ENCODE peak calls at places on chromosomes 2 and 18, in eight cellular contexts. One of them, this sample, is unnamed.

GRCh38 chr2:182754231-182754630 is 38.2 kb downstream of the DNAJC10 start:
- DNase-seq in GM10248: no peak
- DNase-seq in neural crest cell: no peak
- DNase-seq in PC-3: no peak
- DNase-seq in spleen: no peak
- DNase-seq in brain microvascular endothelial cell: no peak
- DNase-seq in right atrium auricular region: no peak
- DNase-seq in foreskin fibroblast: no peak
- DNase-seq in this sample: no peak

GRCh38 chr2:199798881-199799580 is 52.0 kb downstream of the FTCDNL1 start:
- DNase-seq in GM10248: no peak
- DNase-seq in neural crest cell: no peak
- DNase-seq in PC-3: no peak
- DNase-seq in spleen: no peak
- DNase-seq in brain microvascular endothelial cell: no peak
- DNase-seq in right atrium auricular region: no peak
- DNase-seq in foreskin fibroblast: no peak
- DNase-seq in this sample: peak; percentile 31

GRCh38 chr2:239144713-239144999 is 256.2 kb downstream of the HDAC4 start:
- DNase-seq in GM10248: no peak
- DNase-seq in neural crest cell: no peak
- DNase-seq in PC-3: no peak
- DNase-seq in spleen: no peak
- DNase-seq in brain microvascular endothelial cell: no peak
- DNase-seq in right atrium auricular region: no peak
- DNase-seq in foreskin fibroblast: no peak
- DNase-seq in this sample: no peak

GRCh38 chr2:28676153-28676835 is 75.3 kb upstream of the PPP1CB start:
- DNase-seq in GM10248: no peak
- DNase-seq in neural crest cell: no peak
- DNase-seq in PC-3: no peak
- DNase-seq in spleen: no peak
- DNase-seq in brain microvascular endothelial cell: no peak
- DNase-seq in right atrium auricular region: no peak
- DNase-seq in foreskin fibroblast: no peak
- DNase-seq in this sample: no peak

GRCh38 chr18:31099490-31100230 is 2.6 kb downstream of the DSC2 start:
- DNase-seq in GM10248: no peak
- DNase-seq in neural crest cell: no peak
- DNase-seq in PC-3: peak; percentile 64
- DNase-seq in spleen: no peak
- DNase-seq in brain microvascular endothelial cell: no peak
- DNase-seq in right atrium auricular region: no peak
- DNase-seq in foreskin fibroblast: no peak
- DNase-seq in this sample: no peak

GRCh38 chr2:1488851-1489250 is 75.6 kb downstream of the TPO start:
- DNase-seq in GM10248: no peak
- DNase-seq in neural crest cell: no peak
- DNase-seq in PC-3: no peak
- DNase-seq in spleen: peak; percentile 43
- DNase-seq in brain microvascular endothelial cell: no peak
- DNase-seq in right atrium auricular region: peak; percentile 26
- DNase-seq in foreskin fibroblast: no peak
- DNase-seq in this sample: no peak

GRCh38 chr2:218875692-218876246 is 4.9 kb upstream of the WNT10A start:
- DNase-seq in GM10248: no peak
- DNase-seq in neural crest cell: no peak
- DNase-seq in PC-3: no peak
- DNase-seq in spleen: no peak
- DNase-seq in brain microvascular endothelial cell: no peak
- DNase-seq in right atrium auricular region: no peak
- DNase-seq in foreskin fibroblast: no peak
- DNase-seq in this sample: no peak

GRCh38 chr2:62624855-62625254 is 80.7 kb upstream of the EHBP1 start:
- DNase-seq in GM10248: no peak
- DNase-seq in neural crest cell: no peak
- DNase-seq in PC-3: no peak
- DNase-seq in spleen: no peak
- DNase-seq in brain microvascular endothelial cell: no peak
- DNase-seq in right atrium auricular region: no peak
- DNase-seq in foreskin fibroblast: no peak
- DNase-seq in this sample: no peak

GRCh38 chr18:32661486-32662299 is 111.1 kb downstream of the KLHL14 start:
- DNase-seq in GM10248: no peak
- DNase-seq in neural crest cell: no peak
- DNase-seq in PC-3: peak; percentile 51
- DNase-seq in spleen: no peak
- DNase-seq in brain microvascular endothelial cell: peak; percentile 1
- DNase-seq in right atrium auricular region: no peak
- DNase-seq in foreskin fibroblast: no peak
- DNase-seq in this sample: no peak

GRCh38 chr2:102116675-102117471 is 25.7 kb upstream of the IL1R1 start:
- DNase-seq in GM10248: no peak
- DNase-seq in neural crest cell: no peak
- DNase-seq in PC-3: no peak
- DNase-seq in spleen: no peak
- DNase-seq in brain microvascular endothelial cell: no peak
- DNase-seq in right atrium auricular region: no peak
- DNase-seq in foreskin fibroblast: no peak
- DNase-seq in this sample: peak; percentile 78

GRCh38 chr18:63320690-63321265 is 1.2 kb upstream of the BCL2 start:
- DNase-seq in GM10248: peak; percentile 58
- DNase-seq in neural crest cell: peak; percentile 18
- DNase-seq in PC-3: peak; percentile 40
- DNase-seq in spleen: peak; percentile 91
- DNase-seq in brain microvascular endothelial cell: no peak
- DNase-seq in right atrium auricular region: no peak
- DNase-seq in foreskin fibroblast: no peak
- DNase-seq in this sample: peak; percentile 41

GRCh38 chr2:122739732-122740593 is 984.5 kb downstream of the TSN start:
- DNase-seq in GM10248: peak; percentile 13
- DNase-seq in neural crest cell: no peak
- DNase-seq in PC-3: no peak
- DNase-seq in spleen: no peak
- DNase-seq in brain microvascular endothelial cell: no peak
- DNase-seq in right atrium auricular region: no peak
- DNase-seq in foreskin fibroblast: no peak
- DNase-seq in this sample: no peak

GRCh38 chr2:127007652-127008051 is 99.3 kb downstream of the BIN1 start:
- DNase-seq in GM10248: no peak
- DNase-seq in neural crest cell: no peak
- DNase-seq in PC-3: peak; percentile 75
- DNase-seq in spleen: no peak
- DNase-seq in brain microvascular endothelial cell: peak; percentile 40
- DNase-seq in right atrium auricular region: no peak
- DNase-seq in foreskin fibroblast: peak; percentile 67
- DNase-seq in this sample: peak; percentile 74

GRCh38 chr18:3594760-3595241 is 144.8 kb downstream of the TGIF1 start:
- DNase-seq in GM10248: no peak
- DNase-seq in neural crest cell: no peak
- DNase-seq in PC-3: peak; percentile 35
- DNase-seq in spleen: no peak
- DNase-seq in brain microvascular endothelial cell: peak; percentile 30
- DNase-seq in right atrium auricular region: no peak
- DNase-seq in foreskin fibroblast: peak; percentile 53
- DNase-seq in this sample: peak; percentile 81

DNA sequence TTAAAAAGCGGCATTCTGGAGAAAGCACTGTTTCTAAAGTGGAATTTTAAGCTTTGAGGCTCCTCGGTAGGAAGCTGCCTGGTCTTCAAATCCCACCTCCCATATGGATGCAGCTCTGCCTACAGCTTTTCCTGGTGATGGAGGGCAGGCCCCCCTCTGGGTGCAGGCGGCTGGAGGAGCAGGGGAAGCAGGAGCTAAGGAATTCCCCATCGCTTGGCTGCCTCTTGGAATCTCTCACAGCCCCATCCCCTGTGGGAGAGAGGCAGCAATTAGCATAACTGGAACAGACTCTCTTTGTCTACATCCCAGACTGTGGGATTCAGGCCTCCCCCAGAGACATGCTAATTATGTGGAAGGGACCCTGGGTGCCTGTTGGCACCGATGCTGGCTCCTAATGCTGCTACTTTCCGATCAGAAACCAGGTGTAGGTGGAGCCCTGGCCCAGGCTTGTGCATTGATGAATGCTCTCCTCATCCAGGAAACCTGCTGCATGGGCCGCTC is 51.3 kb downstream of the LIPG start:
- DNase-seq in GM10248: no peak
- DNase-seq in neural crest cell: no peak
- DNase-seq in PC-3: no peak
- DNase-seq in spleen: no peak
- DNase-seq in brain microvascular endothelial cell: no peak
- DNase-seq in right atrium auricular region: no peak
- DNase-seq in foreskin fibroblast: no peak
- DNase-seq in this sample: no peak
- TF ChIP-seq CTCF in GM10248: no peak
- TF ChIP-seq CTCF in neural crest cell: no peak
- TF ChIP-seq CTCF in PC-3: no peak
- TF ChIP-seq CTCF in spleen: no peak
- TF ChIP-seq CTCF in brain microvascular endothelial cell: no peak
- TF ChIP-seq CTCF in right atrium auricular region: no peak
- TF ChIP-seq CTCF in foreskin fibroblast: no peak
- TF ChIP-seq CTCF in this sample: no peak

GRCh38 chr2:171436307-171436706 is 2.3 kb downstream of the DCAF17 start:
- DNase-seq in GM10248: no peak
- DNase-seq in neural crest cell: no peak
- DNase-seq in PC-3: peak; percentile 83
- DNase-seq in spleen: no peak
- DNase-seq in brain microvascular endothelial cell: peak; percentile 92
- DNase-seq in right atrium auricular region: no peak
- DNase-seq in foreskin fibroblast: peak; percentile 84
- DNase-seq in this sample: peak; percentile 77

GRCh38 chr2:171434671-171434980 is 600 bp downstream of the DCAF17 start:
- DNase-seq in GM10248: no peak
- DNase-seq in neural crest cell: no peak
- DNase-seq in PC-3: no peak
- DNase-seq in spleen: no peak
- DNase-seq in brain microvascular endothelial cell: no peak
- DNase-seq in right atrium auricular region: no peak
- DNase-seq in foreskin fibroblast: no peak
- DNase-seq in this sample: peak; percentile 59

GRCh38 chr2:171432206-171432968 is 1.4 kb downstream of the METTL8 start:
- DNase-seq in GM10248: no peak
- DNase-seq in neural crest cell: no peak
- DNase-seq in PC-3: no peak
- DNase-seq in spleen: no peak
- DNase-seq in brain microvascular endothelial cell: no peak
- DNase-seq in right atrium auricular region: no peak
- DNase-seq in foreskin fibroblast: peak; percentile 7
- DNase-seq in this sample: no peak

GRCh38 chr2:171432969-171433762 is 624 bp downstream of the METTL8 start:
- DNase-seq in GM10248: peak; percentile 52
- DNase-seq in neural crest cell: no peak
- DNase-seq in PC-3: peak; percentile 66
- DNase-seq in spleen: peak; percentile 84
- DNase-seq in brain microvascular endothelial cell: peak; percentile 14
- DNase-seq in right atrium auricular region: no peak
- DNase-seq in foreskin fibroblast: peak; percentile 57
- DNase-seq in this sample: peak; percentile 27

GRCh38 chr2:171433763-171434670 is at the start of the genes DCAF17 and METTL8:
- DNase-seq in GM10248: peak; percentile 95
- DNase-seq in neural crest cell: peak; percentile 86
- DNase-seq in PC-3: peak; percentile 97
- DNase-seq in spleen: peak; percentile 100
- DNase-seq in brain microvascular endothelial cell: peak; percentile 93
- DNase-seq in right atrium auricular region: peak; percentile 92
- DNase-seq in foreskin fibroblast: peak; percentile 99
- DNase-seq in this sample: peak; percentile 92
- TF ChIP-seq CTCF in GM10248: peak; percentile 58
- TF ChIP-seq CTCF in neural crest cell: peak; percentile 49
- TF ChIP-seq CTCF in PC-3: peak; percentile 36
- TF ChIP-seq CTCF in spleen: peak; percentile 66
- TF ChIP-seq CTCF in brain microvascular endothelial cell: peak; percentile 38
- TF ChIP-seq CTCF in right atrium auricular region: no peak
- TF ChIP-seq CTCF in foreskin fibroblast: peak; percentile 14
- TF ChIP-seq CTCF in this sample: peak; percentile 6

DNA sequence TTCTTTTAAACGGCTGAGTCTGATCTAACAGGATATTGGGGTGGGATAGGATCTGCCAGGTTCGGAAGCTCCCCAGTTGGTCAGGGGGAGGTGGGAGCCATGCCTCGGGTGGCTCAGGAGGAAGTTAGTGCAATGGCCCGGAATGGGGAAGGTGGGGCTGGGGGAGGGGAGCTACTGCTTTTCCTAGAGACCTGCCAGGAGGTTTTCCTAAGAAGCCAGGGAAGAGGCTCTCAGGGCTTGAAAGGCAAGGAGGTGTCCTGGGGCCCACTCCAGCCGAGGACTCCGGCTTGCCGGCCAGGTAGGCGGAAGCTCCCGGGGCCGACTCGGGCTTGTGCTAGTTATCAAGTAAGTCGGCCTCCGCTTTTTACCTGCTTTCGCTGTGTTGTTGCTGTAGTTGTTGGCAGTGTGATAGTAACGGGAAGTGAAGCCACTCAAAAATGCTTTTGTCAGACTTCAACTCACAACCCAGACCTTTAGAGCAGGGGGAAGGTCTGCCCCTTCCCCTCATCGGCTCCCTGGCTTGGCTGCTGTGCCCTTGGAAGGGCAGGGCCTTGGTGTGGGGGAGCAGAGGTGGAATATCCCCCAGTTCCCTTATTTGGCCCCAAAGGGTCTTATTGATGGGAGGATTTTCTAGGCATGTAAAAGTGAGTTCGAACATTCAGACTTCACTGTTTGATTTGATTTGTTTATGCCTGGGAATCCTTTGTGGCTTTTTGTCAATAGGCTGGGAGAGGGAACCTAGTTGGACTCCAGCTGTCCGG is 5.4 kb downstream of the GDF7 start:
- DNase-seq in GM10248: no peak
- DNase-seq in neural crest cell: no peak
- DNase-seq in PC-3: no peak
- DNase-seq in spleen: no peak
- DNase-seq in brain microvascular endothelial cell: no peak
- DNase-seq in right atrium auricular region: no peak
- DNase-seq in foreskin fibroblast: no peak
- DNase-seq in this sample: no peak
- TF ChIP-seq CTCF in GM10248: no peak
- TF ChIP-seq CTCF in neural crest cell: no peak
- TF ChIP-seq CTCF in PC-3: no peak
- TF ChIP-seq CTCF in spleen: no peak
- TF ChIP-seq CTCF in brain microvascular endothelial cell: no peak
- TF ChIP-seq CTCF in right atrium auricular region: no peak
- TF ChIP-seq CTCF in foreskin fibroblast: no peak
- TF ChIP-seq CTCF in this sample: no peak

DNA sequence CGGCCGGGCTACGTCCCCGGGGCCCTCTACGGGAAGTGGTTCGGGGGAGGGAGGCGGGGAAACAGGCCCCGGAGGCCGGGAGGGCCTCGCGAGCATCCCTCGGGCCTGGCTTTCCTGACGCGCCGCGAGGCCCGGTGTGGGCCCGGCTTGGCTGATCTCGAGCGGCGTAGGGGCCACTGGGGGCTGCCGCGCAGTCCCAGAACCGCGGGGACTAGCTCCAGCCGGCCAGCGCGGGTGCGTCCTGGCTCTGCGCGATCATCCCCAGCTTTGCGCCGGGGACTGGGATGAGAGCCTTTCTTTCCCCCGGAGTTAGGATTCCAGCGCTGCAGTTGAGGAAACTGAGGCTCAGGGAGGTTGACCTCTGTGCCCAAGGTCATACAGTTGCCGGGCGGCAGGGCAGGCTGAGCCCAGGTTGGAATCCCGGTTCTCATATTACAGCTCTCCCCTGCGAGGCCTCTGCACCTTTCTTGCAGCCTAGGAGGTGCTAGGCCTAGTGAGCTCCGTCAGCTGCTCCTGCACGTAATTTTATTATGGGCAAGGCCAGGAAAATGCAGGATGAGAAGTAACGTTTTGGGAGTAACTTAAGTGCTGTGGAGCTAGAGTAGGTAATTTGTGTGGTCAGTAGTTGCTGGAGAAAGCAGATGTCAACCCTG is 501 bp downstream of the LPIN1 start:
- DNase-seq in GM10248: no peak
- DNase-seq in neural crest cell: no peak
- DNase-seq in PC-3: peak; percentile 47
- DNase-seq in spleen: no peak
- DNase-seq in brain microvascular endothelial cell: peak; percentile 7
- DNase-seq in right atrium auricular region: no peak
- DNase-seq in foreskin fibroblast: peak; percentile 39
- DNase-seq in this sample: no peak
- TF ChIP-seq CTCF in GM10248: no peak
- TF ChIP-seq CTCF in neural crest cell: no peak
- TF ChIP-seq CTCF in PC-3: no peak
- TF ChIP-seq CTCF in spleen: no peak
- TF ChIP-seq CTCF in brain microvascular endothelial cell: no peak
- TF ChIP-seq CTCF in right atrium auricular region: no peak
- TF ChIP-seq CTCF in foreskin fibroblast: no peak
- TF ChIP-seq CTCF in this sample: no peak

This sample was measured in fibroblast of the aortic adventitia.